ENCODE peak calls at places on chromosomes 7 and 10, in eight cellular contexts. Y is upper lobe of right lung, R is fibroblast of lung, K is MM.1S, D is hepatocyte, I is IMR-90, G is body of pancreas, P is A549. U is an unnamed sample. For H3K4me1, the result is how much of the 10 kb centered on the place peaks cover.

GRCh38 chr10:108095932-108096925 is 931.7 kb upstream of the SORCS1 start:
- DNase-seq in I (no peak), R (no peak), P (no peak), G (no peak), Y (no peak), K (no peak), D (no peak), U (peak)

GRCh38 chr10:6461961-6462360 is 118.1 kb downstream of the PRKCQ start:
- DNase-seq in G (no peak), D (no peak), I (no peak), K (no peak), P (no peak), R (peak), Y (no peak), U (no peak)

GRCh38 chr7:2143450-2143849 is 89.3 kb downstream of the MAD1L1 start:
- DNase-seq in K (no peak), D (no peak), Y (no peak), G (no peak), I (no peak), R (no peak), P (no peak), U (no peak)

GRCh38 chr7:85426487-85426960 is 239.7 kb upstream of the SEMA3D start:
- DNase-seq in P (no peak), G (no peak), K (no peak), I (peak), Y (no peak), D (peak), R (peak), U (no peak)

GRCh38 chr7:157825325-157825724 is 488.5 kb downstream of the DNAJB6 start:
- DNase-seq in G (no peak), Y (peak), R (no peak), K (no peak), D (no peak), I (no peak), P (no peak), U (no peak)

GRCh38 chr10:87038286-87038717 is 18.2 kb downstream of the FAM25A start:
- DNase-seq in Y (no peak), D (no peak), G (no peak), K (no peak), P (no peak), R (no peak), I (no peak), U (no peak)

GRCh38 chr10:57015187-57015586 is 654.1 kb upstream of the ZWINT start:
- DNase-seq in G (no peak), Y (no peak), K (no peak), I (no peak), P (no peak), R (no peak), D (no peak), U (no peak)

GRCh38 chr10:79158004-79158340 is 89.2 kb downstream of the ZMIZ1 start:
- DNase-seq in G (no peak), R (no peak), I (no peak), D (no peak), Y (no peak), K (no peak), P (no peak), U (no peak)

GRCh38 chr7:28433604-28434254 is 21.4 kb downstream of the CREB5 start:
- DNase-seq in R (peak), I (peak), G (peak), D (peak), K (no peak), Y (no peak), P (no peak), U (no peak)

GRCh38 chr10:48187713-48188541 is 86.6 kb downstream of the FRMPD2 start:
- DNase-seq in R (no peak), P (no peak), G (no peak), Y (no peak), I (no peak), K (no peak), D (peak), U (no peak)

GRCh38 chr10:106910666-106911065 is 253.8 kb downstream of the SORCS1 start:
- DNase-seq in R (no peak), Y (no peak), D (no peak), K (no peak), G (no peak), P (no peak), I (no peak), U (no peak)

GRCh38 chr7:44196450-44196872 is 4.3 kb upstream of the YKT6 start:
- DNase-seq in I (peak), P (peak), R (peak), Y (peak), D (peak), K (peak), G (no peak), U (no peak)

GRCh38 chr7:37028909-37029440 is 304.7 kb upstream of the AOAH start:
- DNase-seq in D (no peak), K (no peak), G (no peak), P (no peak), I (no peak), Y (no peak), R (no peak), U (no peak)

GRCh38 chr10:12717981-12718707 is 283.4 kb downstream of the CCDC3 start:
- DNase-seq in Y (no peak), D (no peak), R (peak), K (no peak), G (no peak), I (peak), P (no peak), U (no peak)

GRCh38 chr7:140229591-140230516 is 53.1 kb upstream of the KDM7A start:
- DNase-seq in G (peak), R (no peak), P (no peak), D (no peak), K (peak), I (no peak), Y (no peak), U (peak)

GRCh38 chr7:130904031-130904757 is 170.2 kb upstream of the KLF14 start:
- DNase-seq in K (no peak), I (peak), P (peak), D (peak), R (peak), Y (no peak), G (no peak), U (no peak)

GRCh38 chr10:32445740-32446615 is at the start of gene CCDC7:
- DNase-seq in Y (peak), K (peak), P (peak), G (peak), I (peak), R (peak), D (peak), U (peak)

GRCh38 chr10:55024718-55025117 is 223.7 kb upstream of the PCDH15 start:
- DNase-seq in G (peak), I (no peak), D (peak), R (peak), K (peak), Y (no peak), P (no peak), U (no peak)

GRCh38 chr10:43203491-43204393 is 63.1 kb downstream of the RASGEF1A start:
- DNase-seq in P (no peak), G (peak), I (no peak), Y (peak), K (no peak), D (peak), R (no peak), U (no peak)

GRCh38 chr7:96179863-96180262 is 142.0 kb downstream of the SLC25A13 start:
- DNase-seq in P (no peak), K (no peak), R (no peak), G (no peak), D (no peak), I (peak), Y (no peak), U (no peak)

GRCh38 chr10:11827414-11827813 is 4.3 kb downstream of the PROSER2 start:
- DNase-seq in P (no peak), D (no peak), K (no peak), R (no peak), I (no peak), G (no peak), Y (no peak), U (no peak)

GRCh38 chr7:96388620-96389383 is 66.9 kb upstream of the SLC25A13 start:
- DNase-seq in K (no peak), I (peak), P (no peak), R (peak), Y (no peak), D (peak), G (no peak), U (no peak)

GRCh38 chr10:16316733-16317132 is 120.1 kb upstream of the PTER start:
- DNase-seq in I (no peak), G (no peak), P (no peak), K (no peak), D (no peak), Y (no peak), R (no peak), U (no peak)

GRCh38 chr10:16310440-16310839 is 126.4 kb upstream of the PTER start:
- DNase-seq in K (no peak), D (no peak), I (no peak), R (no peak), P (no peak), G (no peak), Y (no peak), U (no peak)

GRCh38 chr10:16314259-16314658 is 122.6 kb upstream of the PTER start:
- DNase-seq in D (peak), K (no peak), G (no peak), Y (no peak), I (no peak), P (no peak), R (no peak), U (no peak)
- TF ChIP-seq CTCF in D (peak), K (no peak), G (no peak), Y (no peak), I (no peak), P (peak), R (no peak), U (peak)

GRCh38 chr7:7810380-7810779 is 92.0 kb upstream of the RPA3 start:
- DNase-seq in D (no peak), P (no peak), G (no peak), K (no peak), Y (no peak), I (no peak), R (no peak), U (no peak)
- H3K4me1 ChIP-seq in D (under half), P (under half), G (under half), K (under half), Y (under half), I (under half), R (under half), U (under half)

DNA sequence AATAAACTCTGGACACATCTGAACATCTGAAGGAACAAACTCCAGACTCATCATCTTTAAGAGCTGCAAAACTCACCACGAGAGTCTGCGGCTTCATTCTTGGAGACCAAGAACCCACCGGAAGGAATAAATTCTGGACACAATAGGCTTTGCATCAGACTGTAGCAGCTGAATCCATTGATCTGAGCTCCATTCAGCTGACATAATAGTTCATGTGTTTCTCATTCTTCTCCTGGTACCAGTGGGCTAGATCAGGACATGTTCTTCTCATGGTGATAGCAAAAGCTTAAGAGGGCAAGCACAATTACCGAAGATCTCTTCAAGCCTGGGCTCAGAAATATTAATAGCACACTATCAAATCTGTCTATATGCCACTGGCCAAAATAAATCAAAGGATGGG is 20.5 kb upstream of the GNAI1 start:
- DNase-seq in Y (no peak), R (no peak), P (no peak), D (no peak), K (no peak), G (no peak), I (no peak), U (no peak)
- H3K27ac ChIP-seq in Y (no peak), R (no peak), P (no peak), D (no peak), K (no peak), G (no peak), I (no peak), U (no peak)

DNA sequence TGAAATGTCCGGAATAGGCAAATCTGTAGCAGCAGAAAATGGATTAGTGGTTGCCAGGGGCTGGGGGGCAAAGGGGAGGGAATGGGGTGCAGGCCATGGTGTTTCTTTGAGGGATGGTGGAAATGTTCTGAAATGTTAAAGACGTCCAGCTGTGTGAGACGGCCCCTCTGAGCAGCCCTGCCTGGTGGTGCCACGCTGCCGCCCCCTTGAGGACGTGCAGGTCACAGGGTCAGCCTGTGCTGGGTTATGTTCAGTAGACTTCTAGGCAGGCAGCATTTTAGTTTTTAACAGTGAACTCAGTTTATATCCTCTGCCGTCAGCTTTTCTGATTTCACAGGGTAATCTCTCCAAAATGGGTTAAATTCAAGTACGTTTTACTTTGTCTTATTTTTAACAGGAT is 9.4 kb downstream of the NUB1 start:
- DNase-seq in P (peak), D (no peak), R (no peak), K (no peak), Y (no peak), G (no peak), I (no peak), U (no peak)
- TF ChIP-seq CTCF in P (peak), D (no peak), R (no peak), K (peak), Y (no peak), G (no peak), I (no peak), U (peak)

DNA sequence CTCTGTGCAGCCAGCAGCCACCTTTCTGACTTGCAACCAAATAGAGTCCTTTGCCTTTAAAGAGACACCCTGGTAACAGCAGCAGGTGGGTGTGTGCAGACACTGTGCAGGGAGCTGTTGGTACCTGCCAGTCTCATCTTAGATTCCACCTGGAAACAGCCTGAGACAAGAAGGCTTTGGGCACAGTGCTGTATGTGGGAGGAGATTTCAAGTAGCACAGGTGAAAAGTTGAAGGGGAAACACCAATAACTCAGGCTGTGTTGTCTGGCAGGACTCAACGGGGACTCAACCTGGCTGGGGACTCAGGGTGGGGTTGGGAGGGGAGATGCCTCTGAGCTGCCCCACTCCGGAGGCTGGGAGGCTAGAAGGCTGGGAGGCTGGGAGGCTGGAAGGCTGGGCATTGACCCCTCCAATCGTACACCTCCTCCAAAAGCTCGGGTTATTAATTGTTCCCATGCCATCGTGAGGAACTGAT is 6.7 kb downstream of the CPXM2 start:
- DNase-seq in G (no peak), K (no peak), I (no peak), R (no peak), D (no peak), Y (no peak), P (no peak), U (no peak)
- H3K4me1 ChIP-seq in G (under half), K (under half), I (under half), R (under half), D (under half), Y (under half), P (under half), U (under half)

DNA sequence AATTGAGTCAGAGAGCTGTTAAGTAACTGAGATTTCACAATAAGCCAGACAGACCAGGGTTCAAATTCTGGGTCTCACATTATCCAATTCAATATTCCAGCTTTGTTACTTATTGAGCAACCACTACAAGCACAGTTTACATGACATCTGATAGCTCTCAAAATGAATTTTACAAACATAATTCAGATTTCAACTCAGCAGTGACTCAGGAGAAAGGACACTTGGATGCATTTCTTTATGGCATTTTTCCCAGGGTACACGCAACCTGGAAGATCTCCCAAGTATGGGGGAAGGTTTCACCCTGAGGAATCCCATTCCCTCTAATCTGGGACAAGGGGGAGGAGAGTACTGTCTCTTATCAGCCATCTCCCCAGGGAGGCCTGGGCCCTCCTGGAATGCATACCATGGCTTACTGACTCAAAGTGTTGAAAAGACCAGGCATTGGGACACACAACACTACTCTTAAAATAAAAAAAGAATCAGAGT is 102.4 kb downstream of the CFTR start:
- DNase-seq in Y (no peak), D (peak), I (peak), R (peak), P (peak), G (peak), K (no peak), U (peak)
- H3K27ac ChIP-seq in Y (no peak), D (peak), I (peak), R (no peak), P (peak), G (no peak), K (no peak), U (peak)

DNA sequence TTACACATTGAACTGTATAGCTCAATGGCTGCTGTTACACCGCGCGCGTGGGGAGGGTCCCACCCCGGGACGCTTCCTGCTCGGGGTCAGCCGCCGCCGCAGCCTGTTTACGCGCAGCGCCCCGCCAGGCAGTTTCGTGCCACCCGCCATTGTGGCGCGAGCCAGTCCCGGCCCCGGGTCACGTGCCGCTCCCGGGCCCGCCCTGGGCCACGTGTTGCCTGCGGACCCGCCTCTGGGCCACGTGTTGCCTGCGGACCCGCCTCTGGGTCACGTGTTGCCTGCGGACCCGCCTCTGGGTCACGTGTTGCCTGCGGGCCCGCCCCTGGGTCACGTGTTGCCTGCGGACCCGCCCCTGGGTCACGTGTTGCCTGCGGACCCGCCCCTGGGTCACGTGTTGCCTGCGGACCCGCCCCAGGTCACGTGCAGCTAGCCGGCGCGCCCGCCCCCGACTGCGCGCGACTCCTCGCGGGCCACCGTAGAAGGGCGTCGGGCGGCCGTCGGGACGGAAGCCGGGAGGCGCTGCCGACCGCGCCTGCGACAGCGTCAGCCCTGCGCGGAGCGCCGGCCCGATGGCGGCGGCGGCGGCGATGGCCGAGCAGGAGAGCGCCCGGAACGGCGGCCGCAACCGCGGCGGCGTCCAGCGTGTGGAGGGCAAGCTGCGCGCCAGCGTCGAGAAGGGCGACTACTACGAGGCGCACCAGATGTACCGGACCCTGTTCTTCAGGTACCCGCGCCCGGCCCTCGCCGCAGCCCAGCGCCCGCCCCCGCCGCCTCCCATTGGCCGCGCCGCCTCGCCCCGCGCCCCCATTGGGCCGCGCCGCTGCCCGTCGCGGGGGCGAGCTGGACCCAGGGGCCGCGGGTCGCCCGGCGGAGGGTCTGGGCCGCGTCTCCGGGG is at the start of gene GET4:
- DNase-seq in K (peak), Y (peak), D (peak), G (peak), P (peak), I (peak), R (peak), U (peak)
- TF ChIP-seq CTCF in K (peak), Y (peak), D (peak), G (no peak), P (peak), I (peak), R (no peak), U (peak)

DNA sequence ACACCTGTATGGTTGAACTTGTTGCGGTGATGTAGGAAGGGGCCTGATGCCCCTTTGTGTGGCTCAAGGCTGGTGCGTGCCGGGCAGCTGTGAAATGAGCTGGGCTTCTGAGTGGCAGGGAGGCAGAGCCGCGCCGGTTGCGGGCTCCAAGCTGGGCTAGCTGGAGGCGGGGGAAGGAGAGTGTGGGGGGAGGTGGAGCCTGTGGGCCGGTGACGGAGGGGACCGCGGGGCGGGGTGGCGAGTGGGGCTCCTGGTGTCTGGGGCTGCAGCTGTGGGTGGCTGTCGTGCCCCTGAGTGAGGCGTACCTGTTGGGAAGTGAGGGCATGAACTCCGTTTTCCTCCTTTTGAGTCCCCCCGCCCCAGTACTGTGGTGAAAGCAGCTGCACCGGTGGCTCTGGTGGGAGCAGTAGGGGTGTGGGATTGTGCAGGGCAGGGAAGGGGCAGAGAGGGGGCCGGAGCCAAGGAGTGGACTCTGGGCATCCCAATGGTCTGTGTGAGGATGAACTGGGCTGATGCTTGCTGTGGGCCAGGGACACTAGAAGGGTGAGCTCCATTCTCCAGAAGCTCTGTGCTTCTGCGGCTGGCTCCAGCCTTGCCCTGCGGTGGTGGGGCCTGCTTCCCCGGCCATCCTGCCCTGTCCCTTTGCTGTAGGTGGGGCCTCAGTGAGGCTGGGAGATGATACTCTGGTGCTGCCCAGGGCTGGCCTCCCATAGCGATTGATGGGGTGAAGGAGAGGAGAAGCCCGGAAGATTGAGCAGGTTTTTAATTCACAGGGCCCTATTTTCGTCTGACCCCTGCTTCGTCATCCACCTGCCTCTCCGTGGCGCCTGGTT is 41.7 kb downstream of the INPP5A start:
- DNase-seq in P (no peak), K (no peak), I (no peak), R (no peak), Y (no peak), D (no peak), G (no peak), U (no peak)
- H3K4me1 ChIP-seq in P (under half), K (under half), I (under half), R (under half), Y (under half), D (under half), G (under half), U (half or more)

U was measured in left ventricle myocardium inferior.